ENCODE peak calls at places on chromosome 3, in six cellular contexts. K is GM23248, M is GM23338, P is SK-N-SH, H is neural progenitor cell, W is PC-3. S is an unnamed sample. For H3F3A, the result is how much of the 10 kb centered on the place peaks cover.

GRCh38 chr3:55526332-55527030 is 39.4 kb upstream of the WNT5A start:
- DNase-seq in M (no peak), P (no peak), W (peak), H (no peak), K (no peak), S (no peak)

GRCh38 chr3:27658741-27659140 is 63.4 kb downstream of the EOMES start:
- DNase-seq in H (no peak), M (no peak), P (no peak), K (no peak), W (no peak), S (no peak)

GRCh38 chr3:2872884-2873283 is 237.3 kb downstream of the IL5RA start:
- DNase-seq in W (no peak), H (no peak), K (no peak), M (no peak), P (no peak), S (no peak)

GRCh38 chr3:141498592-141499223 is 11.9 kb downstream of the RASA2 start:
- DNase-seq in W (no peak), K (no peak), P (no peak), M (peak), H (no peak), S (peak)

GRCh38 chr3:124467980-124468902 is 262.0 kb upstream of the UMPS start:
- DNase-seq in M (peak), H (peak), P (peak), K (peak), W (peak), S (peak)

GRCh38 chr3:52633786-52634185 is 51.9 kb downstream of the PBRM1 start:
- DNase-seq in H (no peak), W (no peak), P (no peak), K (peak), M (no peak), S (no peak)

GRCh38 chr3:189340680-189341460 is 169.1 kb downstream of the TPRG1 start:
- DNase-seq in H (peak), W (peak), P (no peak), K (no peak), M (peak), S (no peak)

GRCh38 chr3:47410801-47411646 is 30.2 kb downstream of the PTPN23 start:
- DNase-seq in K (no peak), P (peak), W (no peak), H (no peak), M (no peak), S (no peak)

GRCh38 chr3:136949146-136949545 is 8.6 kb upstream of the IL20RB start:
- DNase-seq in H (no peak), K (no peak), P (no peak), W (no peak), M (no peak), S (no peak)

GRCh38 chr3:151468284-151468917 is 7.5 kb upstream of the IGSF10 start:
- DNase-seq in H (peak), W (peak), P (peak), M (peak), K (peak), S (peak)

GRCh38 chr3:100124116-100124767 is 9.9 kb upstream of the FILIP1L start:
- DNase-seq in M (no peak), K (no peak), P (no peak), W (no peak), H (no peak), S (no peak)

GRCh38 chr3:98986073-98986472 is 84.6 kb upstream of the DCBLD2 start:
- DNase-seq in M (peak), H (peak), K (peak), W (peak), P (no peak), S (no peak)

GRCh38 chr3:49805367-49805782 is 2.3 kb downstream of the INKA1 start:
- DNase-seq in H (no peak), K (peak), P (peak), W (peak), M (no peak), S (no peak)

GRCh38 chr3:170809021-170809974 is 60.7 kb downstream of the RPL22L1 start:
- DNase-seq in M (peak), W (peak), P (peak), K (peak), H (peak), S (peak)

GRCh38 chr3:12143949-12144504 is 14.7 kb downstream of the TIMP4 start:
- DNase-seq in H (no peak), K (peak), P (no peak), W (no peak), M (no peak), S (no peak)

GRCh38 chr3:123525433-123525832 is 59.4 kb downstream of the HACD2 start:
- DNase-seq in H (no peak), M (no peak), K (no peak), W (no peak), P (no peak), S (no peak)

GRCh38 chr3:131329774-131330173 is 51.8 kb upstream of the NUDT16 start:
- DNase-seq in P (no peak), K (no peak), H (no peak), M (no peak), W (no peak), S (peak)

GRCh38 chr3:168414149-168414548 is 318.4 kb upstream of the GOLIM4 start:
- DNase-seq in W (peak), K (no peak), M (no peak), P (no peak), H (no peak), S (no peak)

GRCh38 chr3:62186967-62187366 is 186.4 kb downstream of the FEZF2 start:
- DNase-seq in M (peak), W (peak), K (peak), P (no peak), H (peak), S (no peak)

GRCh38 chr3:127336086-127336485 is 48.2 kb upstream of the PRR20G start:
- DNase-seq in K (no peak), W (no peak), P (no peak), H (no peak), M (no peak), S (no peak)

GRCh38 chr3:16427309-16427965 is 86.1 kb downstream of the RFTN1 start:
- DNase-seq in P (no peak), K (peak), M (no peak), H (no peak), W (peak), S (no peak)

GRCh38 chr3:46923559-46924350 is 46.2 kb downstream of the PTH1R start:
- DNase-seq in P (peak), K (peak), M (peak), H (peak), W (peak), S (no peak)

GRCh38 chr3:53149006-53149690 is 11.9 kb upstream of the PRKCD start:
- DNase-seq in H (no peak), M (no peak), K (no peak), P (no peak), W (no peak), S (no peak)

GRCh38 chr3:126685041-126685440 is 19.0 kb upstream of the CHCHD6 start:
- DNase-seq in M (no peak), W (no peak), K (peak), P (no peak), H (no peak), S (no peak)

GRCh38 chr3:126982522-126983175 is at the start of gene PLXNA1:
- DNase-seq in W (peak), H (peak), P (peak), M (peak), K (peak), S (peak)

GRCh38 chr3:79255696-79256095 is 512.1 kb downstream of the ROBO1 start:
- DNase-seq in W (no peak), K (peak), H (no peak), P (no peak), M (no peak), S (no peak)

GRCh38 chr3:36928220-36928619 is 16.6 kb downstream of the TRANK1 start:
- DNase-seq in H (no peak), M (no peak), K (no peak), W (no peak), P (no peak), S (no peak)

GRCh38 chr3:52190294-52190841 is 7.6 kb upstream of the ALAS1 start:
- DNase-seq in K (peak), H (no peak), M (no peak), P (no peak), W (no peak), S (no peak)

GRCh38 chr3:49869525-49870126 is at the start of gene CAMKV:
- DNase-seq in K (peak), P (peak), M (peak), W (no peak), H (peak), S (no peak)

GRCh38 chr3:146626384-146627122 is 21.4 kb upstream of the PLSCR5 start:
- DNase-seq in K (no peak), H (no peak), P (no peak), W (no peak), M (no peak), S (no peak)

GRCh38 chr3:197420566-197420965 is 122.2 kb upstream of the DLG1 start:
- DNase-seq in H (no peak), K (no peak), M (no peak), P (no peak), W (no peak), S (no peak)

GRCh38 chr3:144162042-144162441 is 190.4 kb downstream of the DIPK2A start:
- DNase-seq in K (peak), H (no peak), W (peak), M (no peak), P (no peak), S (no peak)

GRCh38 chr3:129688310-129688895 is 81.9 kb upstream of the PLXND1 start:
- DNase-seq in H (peak), M (peak), W (no peak), P (peak), K (peak), S (no peak)

GRCh38 chr3:153980252-153980590 is 141.0 kb upstream of the ARHGEF26 start:
- DNase-seq in K (no peak), P (no peak), W (peak), H (no peak), M (no peak), S (no peak)

GRCh38 chr3:160399347-160400047 is at the start of gene SMC4:
- DNase-seq in M (peak), P (peak), W (peak), H (peak), K (peak), S (peak)

GRCh38 chr3:64414043-64414442 is 188.8 kb upstream of the PRICKLE2 start:
- DNase-seq in H (no peak), P (no peak), M (no peak), K (no peak), W (no peak), S (no peak)

GRCh38 chr3:139982404-139982803 is 47.4 kb downstream of the CLSTN2 start:
- DNase-seq in K (no peak), W (no peak), M (peak), P (peak), H (peak), S (no peak)

GRCh38 chr3:45582407-45582806 is 12.1 kb upstream of the LIMD1 start:
- DNase-seq in P (no peak), W (no peak), H (no peak), K (peak), M (no peak), S (no peak)
- H2AFZ ChIP-seq in P (no peak), W (no peak), H (no peak), K (no peak), M (no peak), S (no peak)

GRCh38 chr3:194856296-194856695 is 170.6 kb downstream of the FAM43A start:
- DNase-seq in H (no peak), P (no peak), M (no peak), W (no peak), K (no peak), S (no peak)
- TF ChIP-seq EZH2phosphoT487 in H (no peak), P (no peak), M (no peak), W (no peak), K (no peak), S (no peak)

DNA sequence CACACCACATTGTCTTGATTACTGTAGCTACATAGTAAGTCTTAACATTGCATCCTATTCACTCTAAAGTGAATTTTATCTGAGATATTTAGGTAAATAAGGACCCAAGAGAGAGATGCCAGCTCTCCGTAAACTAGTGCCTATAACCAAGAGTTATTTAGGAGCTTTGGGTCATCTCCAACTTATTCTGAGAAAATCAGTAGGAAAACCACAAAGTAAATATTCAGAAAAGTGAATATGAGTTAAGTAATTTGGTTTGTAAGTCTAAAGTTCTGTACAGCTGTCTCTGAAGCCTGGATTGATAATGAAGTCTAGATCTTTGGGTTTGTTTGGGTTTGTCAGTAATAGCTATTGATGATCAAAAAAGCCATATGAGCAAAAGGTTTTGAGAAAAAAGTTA is 120.0 kb downstream of the FNDC3B start:
- DNase-seq in P (no peak), M (no peak), W (peak), H (no peak), K (no peak), S (no peak)
- H3F3A ChIP-seq in P (under half), M (under half), W (under half), H (under half), K (half or more), S (under half)

GRCh38 chr3:105598047-105598796 is 231.5 kb downstream of the ALCAM start:
- DNase-seq in K (peak), P (no peak), M (no peak), W (peak), H (no peak), S (no peak)
- H2AFZ ChIP-seq in K (peak), P (peak), M (no peak), W (no peak), H (no peak), S (no peak)

GRCh38 chr3:183868804-183869203 is 15.9 kb downstream of the PARL start:
- DNase-seq in K (no peak), P (no peak), W (no peak), H (no peak), M (no peak), S (no peak)
- TF ChIP-seq EZH2phosphoT487 in K (no peak), P (no peak), W (no peak), H (no peak), M (no peak), S (no peak)

GRCh38 chr3:149371001-149371722 is 6.3 kb downstream of the TM4SF1 start:
- DNase-seq in M (peak), W (peak), K (peak), H (peak), P (no peak), S (no peak)

GRCh38 chr3:149368201-149368849 is 9.1 kb downstream of the TM4SF1 start:
- DNase-seq in K (peak), H (no peak), P (no peak), W (peak), M (no peak), S (no peak)

GRCh38 chr3:149368850-149369497 is 8.5 kb downstream of the TM4SF1 start:
- DNase-seq in W (peak), M (no peak), H (no peak), P (no peak), K (no peak), S (no peak)

GRCh38 chr3:149371723-149372114 is 5.7 kb downstream of the TM4SF1 start:
- DNase-seq in K (no peak), M (no peak), H (no peak), P (no peak), W (no peak), S (no peak)

GRCh38 chr3:149369991-149370866 is 7.2 kb downstream of the TM4SF1 start:
- DNase-seq in M (peak), K (no peak), H (peak), W (peak), P (no peak), S (no peak)
- H3F3A ChIP-seq in M (under half), K (half or more), H (under half), W (half or more), P (under half), S (under half)

GRCh38 chr3:185807455-185808068 is 17.3 kb downstream of the IGF2BP2 start:
- DNase-seq in M (peak), P (no peak), K (peak), H (peak), W (peak), S (no peak)
- H2AFZ ChIP-seq in M (no peak), P (no peak), K (no peak), H (no peak), W (no peak), S (no peak)

GRCh38 chr3:9296241-9296640 is 46.8 kb upstream of the SRGAP3 start:
- DNase-seq in W (no peak), K (no peak), P (no peak), M (no peak), H (no peak), S (no peak)

GRCh38 chr3:9301798-9302197 is 52.4 kb upstream of the SRGAP3 start:
- DNase-seq in K (no peak), M (no peak), H (no peak), W (peak), P (no peak), S (no peak)

GRCh38 chr3:9302425-9303181 is 53.2 kb upstream of the SRGAP3 start:
- DNase-seq in P (peak), H (peak), K (peak), W (peak), M (peak), S (peak)

GRCh38 chr3:9298236-9298635 is 48.8 kb upstream of the SRGAP3 start:
- DNase-seq in P (no peak), H (no peak), W (peak), M (no peak), K (peak), S (no peak)

GRCh38 chr3:9301091-9301490 is 51.6 kb upstream of the SRGAP3 start:
- DNase-seq in W (no peak), K (peak), M (no peak), P (no peak), H (no peak), S (no peak)
- TF ChIP-seq EZH2phosphoT487 in W (no peak), K (no peak), M (no peak), P (no peak), H (no peak), S (no peak)

DNA sequence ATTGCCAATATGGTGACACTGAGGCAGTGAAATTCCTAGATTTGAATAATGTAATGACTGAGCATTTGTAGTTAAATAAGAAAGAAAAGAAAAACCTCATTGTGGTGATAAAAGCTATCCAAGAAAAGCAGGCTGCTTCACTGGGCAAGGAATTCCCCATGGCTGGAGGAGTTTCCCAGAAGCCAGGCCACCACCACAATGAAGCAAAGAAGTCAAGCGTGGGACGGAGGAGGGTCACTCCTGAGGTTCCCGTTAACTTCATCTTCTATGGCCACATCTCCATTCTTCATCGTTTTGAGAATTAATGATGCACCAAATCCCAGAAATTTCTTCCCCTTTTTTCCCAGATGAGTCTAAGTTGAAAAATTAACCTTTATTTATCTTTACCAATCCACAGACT is 185.8 kb upstream of the BCL6 start:
- DNase-seq in H (no peak), W (no peak), K (no peak), P (no peak), M (no peak), S (no peak)
- H3F3A ChIP-seq in H (under half), W (under half), K (under half), P (under half), M (under half), S (under half)